ENCODE peak calls at places on chromosomes 2 and 18, in four cellular contexts. N, L, T and P are unnamed samples.

GRCh38 chr18:13570216-13570615 is 156.1 kb downstream of the FAM210A start:
- DNase-seq in N (no peak), L (no peak), T (no peak), P (no peak)

GRCh38 chr18:49006641-49007136 is 55.9 kb upstream of the SMAD7 start:
- DNase-seq in N (peak; percentile 40), L (no peak), T (no peak), P (peak; percentile 42)

GRCh38 chr2:29293830-29294438 is 178.7 kb downstream of the CLIP4 start:
- DNase-seq in N (no peak), L (no peak), T (peak; percentile 19), P (peak; percentile 6)

GRCh38 chr2:179340678-179341077 is 76.0 kb upstream of the SESTD1 start:
- DNase-seq in N (no peak), L (no peak), T (peak; percentile 54), P (no peak)

GRCh38 chr2:219344756-219345458 is 12.4 kb upstream of the RESP18 start:
- DNase-seq in N (no peak), L (peak; percentile 72), T (no peak), P (no peak)

GRCh38 chr18:74402806-74403433 is 54.2 kb downstream of the DIPK1C start:
- DNase-seq in N (no peak), L (no peak), T (no peak), P (no peak)

GRCh38 chr2:96116879-96117533 is 635 bp upstream of the ADRA2B start:
- DNase-seq in N (peak; percentile 90), L (no peak), T (no peak), P (peak; percentile 16)

GRCh38 chr18:42437646-42438045 is 482.6 kb downstream of the PIK3C3 start:
- DNase-seq in N (no peak), L (no peak), T (no peak), P (no peak)

GRCh38 chr2:240455719-240456606 is 20.5 kb downstream of the GPC1 start:
- DNase-seq in N (no peak), L (no peak), T (no peak), P (no peak)

GRCh38 chr2:73020657-73021370 is 50.7 kb downstream of the SFXN5 start:
- DNase-seq in N (no peak), L (no peak), T (peak; percentile 97), P (no peak)

GRCh38 chr2:10798783-10799182 is 13.8 kb downstream of the PDIA6 start:
- DNase-seq in N (no peak), L (no peak), T (no peak), P (no peak)

DNA sequence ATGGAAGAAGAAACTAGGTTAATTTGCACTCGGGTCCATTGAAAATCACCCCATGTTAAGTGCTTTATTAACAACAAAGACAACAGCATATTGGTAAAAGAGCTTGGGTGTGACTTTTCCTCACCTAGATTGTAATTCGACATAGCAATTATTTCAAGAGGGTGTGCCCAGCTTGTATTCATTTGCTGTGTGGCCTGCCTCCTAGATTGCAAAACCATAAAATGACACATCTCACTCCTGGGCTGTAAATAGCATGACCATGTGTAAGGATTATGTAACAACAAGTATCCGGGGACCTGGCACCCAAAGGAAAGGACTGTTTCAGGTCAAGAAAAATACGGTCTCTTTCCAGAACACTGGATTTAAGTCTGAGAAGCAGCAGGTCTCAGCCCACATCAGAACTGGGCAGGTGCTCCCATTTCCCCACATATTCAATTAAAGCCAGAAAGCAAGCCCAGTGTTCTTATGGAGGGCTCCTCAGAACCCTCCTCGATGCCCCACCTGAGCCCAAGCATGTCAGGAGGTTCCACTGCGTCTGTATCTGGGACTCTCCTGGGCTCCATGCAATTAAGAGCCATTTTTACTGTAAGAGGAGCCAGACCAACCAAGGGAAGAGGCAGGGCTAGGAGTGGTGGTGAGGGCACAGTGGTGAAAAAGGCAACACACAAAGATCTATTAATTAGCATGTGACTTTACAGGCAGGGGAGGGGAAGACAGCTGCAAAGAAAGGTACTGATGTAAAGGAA is 39.2 kb downstream of the MREG start:
- DNase-seq in N (no peak), L (no peak), T (no peak), P (no peak)
- TF ChIP-seq CTCF in N (no peak), L (no peak), T (no peak), P (no peak)

GRCh38 chr2:32962652-32963051 is 15.9 kb downstream of the LTBP1 start:
- DNase-seq in N (no peak), L (no peak), T (no peak), P (no peak)
- TF ChIP-seq POLR2AphosphoS5 in N (no peak), L (no peak), T (no peak), P (no peak)

DNA sequence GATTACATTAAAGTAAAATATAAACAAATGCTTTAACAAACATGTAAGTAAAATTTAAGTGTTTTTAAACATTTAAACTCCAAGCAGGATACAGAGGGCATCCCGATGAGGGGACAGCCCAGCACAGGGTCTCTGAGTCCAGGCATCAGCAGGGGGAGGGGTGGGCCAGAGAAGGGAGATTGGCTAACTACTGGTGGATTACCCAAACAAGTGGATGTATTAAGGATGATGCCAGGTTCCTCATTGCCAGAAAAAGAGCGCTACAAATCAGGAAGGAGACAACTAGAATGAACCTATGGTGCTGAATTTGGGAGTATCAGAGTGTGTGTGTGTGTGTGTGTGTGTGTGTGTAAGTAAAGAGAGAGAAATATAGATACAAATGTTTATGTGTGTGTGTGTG is 162.0 kb upstream of the RMP24 start:
- DNase-seq in N (no peak), L (no peak), T (no peak), P (no peak)
- TF ChIP-seq CTCF in N (no peak), L (no peak), T (no peak), P (no peak)

GRCh38 chr2:45714679-45715078 is 63.2 kb downstream of the PRKCE start:
- DNase-seq in N (no peak), L (no peak), T (no peak), P (no peak)
- TF ChIP-seq POLR2AphosphoS5 in N (no peak), L (no peak), T (no peak), P (no peak)

GRCh38 chr2:112880081-112880531 is 30.9 kb upstream of the IL37 start:
- DNase-seq in N (no peak), L (no peak), T (no peak), P (no peak)

GRCh38 chr2:112879491-112880041 is 31.4 kb upstream of the IL37 start:
- DNase-seq in N (no peak), L (no peak), T (no peak), P (no peak)

GRCh38 chr2:112880696-112881095 is 30.3 kb upstream of the IL37 start:
- DNase-seq in N (no peak), L (no peak), T (no peak), P (no peak)

GRCh38 chr2:112883669-112884068 is 27.3 kb upstream of the IL37 start:
- DNase-seq in N (no peak), L (no peak), T (no peak), P (no peak)

GRCh38 chr2:112881217-112882000 is 29.6 kb upstream of the IL37 start:
- DNase-seq in N (peak; percentile 70), L (no peak), T (peak; percentile 54), P (no peak)
- TF ChIP-seq CTCF in N (no peak), L (no peak), T (no peak), P (no peak)

GRCh38 chr2:226211439-226211838 is 588.2 kb downstream of the IRS1 start:
- DNase-seq in N (no peak), L (no peak), T (no peak), P (peak; percentile 71)
- TF ChIP-seq POLR2AphosphoS5 in N (no peak), L (peak; percentile 19), T (no peak), P (peak; percentile 89)

GRCh38 chr2:234476766-234477165 is 20.1 kb downstream of the ARL4C start:
- DNase-seq in N (no peak), L (no peak), T (no peak), P (no peak)
- TF ChIP-seq CTCF in N (no peak), L (no peak), T (peak; percentile 38), P (no peak)

GRCh38 chr2:121768143-121768755 is 12.8 kb downstream of the TSN start:
- DNase-seq in N (no peak), L (no peak), T (no peak), P (no peak)
- TF ChIP-seq POLR2AphosphoS5 in N (no peak), L (no peak), T (peak; percentile 11), P (no peak)

DNA sequence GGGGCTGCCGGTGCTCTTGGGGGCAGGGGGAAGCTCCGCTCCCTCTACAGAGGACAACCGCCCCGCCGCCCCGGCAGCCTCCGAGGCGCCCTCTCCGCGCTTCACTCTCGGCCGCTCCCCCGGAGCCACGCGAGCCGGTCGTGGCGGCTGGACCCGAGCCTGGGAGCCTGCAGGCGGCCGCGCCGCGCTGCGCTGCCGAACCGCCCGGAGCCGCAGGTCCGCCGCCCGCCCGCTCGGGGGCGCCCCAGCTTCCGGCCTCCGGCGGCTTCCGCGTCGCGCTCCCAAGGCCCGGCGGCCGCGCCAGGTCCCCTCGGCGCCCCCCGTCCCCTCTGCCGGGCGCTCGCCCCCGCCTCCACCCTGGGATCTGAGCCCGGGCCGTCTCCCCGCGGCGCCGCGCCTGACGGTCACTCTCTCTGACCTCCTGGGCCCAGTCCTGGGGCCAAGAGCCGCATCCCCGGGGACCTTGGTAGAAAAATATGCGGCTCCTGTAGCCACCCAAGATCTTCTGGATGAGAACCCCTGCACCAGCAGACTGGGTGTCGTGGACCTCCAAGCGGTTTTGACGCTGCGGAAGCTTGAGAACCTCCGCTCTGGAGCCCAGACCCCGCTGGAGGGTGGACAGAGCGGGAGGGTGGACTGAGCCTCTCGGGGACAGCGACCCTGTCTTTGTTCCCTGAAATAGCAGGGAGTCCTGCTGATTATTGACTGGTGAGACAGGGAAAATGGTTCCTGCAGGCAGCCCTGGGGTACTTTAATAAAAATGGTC is 44.3 kb downstream of the SERTAD2 start:
- DNase-seq in N (peak; percentile 96), L (peak; percentile 77), T (no peak), P (no peak)
- TF ChIP-seq CTCF in N (no peak), L (no peak), T (no peak), P (peak; percentile 4)

DNA sequence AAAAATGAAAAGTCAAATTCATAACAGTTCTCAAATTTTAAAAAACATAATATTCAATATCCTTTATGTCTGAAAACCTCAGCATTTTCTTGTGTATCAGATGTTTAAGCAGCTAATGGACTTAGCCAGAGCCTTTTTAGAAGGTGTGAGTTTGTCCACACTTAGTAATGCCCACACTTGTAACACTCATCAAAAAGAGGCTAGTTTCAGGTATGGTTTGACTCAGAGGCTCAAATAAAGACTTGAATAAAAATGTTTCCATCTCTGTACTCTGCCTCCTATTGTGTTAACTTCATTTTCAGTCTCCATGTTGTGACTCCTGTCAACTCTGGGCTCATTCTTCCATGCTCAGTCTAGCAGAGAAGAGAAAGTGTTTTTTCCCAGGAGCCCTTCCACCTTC is 311.6 kb downstream of the IRS1 start:
- DNase-seq in N (no peak), L (no peak), T (no peak), P (no peak)
- TF ChIP-seq POLR2AphosphoS5 in N (no peak), L (no peak), T (no peak), P (no peak)